ENCODE peak calls at places on chromosomes 5 and 9, in five cellular contexts. One of them, this sample, is unnamed.

GRCh38 chr9:74334308-74334707 is 162.8 kb upstream of the RORB start:
- DNase-seq in effector memory CD4-positive, alpha-beta T cell: no peak
- DNase-seq in HTR-8/SVneo: no peak
- DNase-seq in stimulated activated CD4-positive, alpha-beta T cell treated with anti-CD3 and anti-CD28 coated beads, Interleukin-2, amount 100 ng/mL, for 48 hours: no peak
- DNase-seq in Daoy: no peak
- DNase-seq in this sample: no peak

GRCh38 chr5:122392844-122393243 is 80.8 kb downstream of the SNCAIP start:
- DNase-seq in effector memory CD4-positive, alpha-beta T cell: no peak
- DNase-seq in HTR-8/SVneo: peak
- DNase-seq in stimulated activated CD4-positive, alpha-beta T cell treated with anti-CD3 and anti-CD28 coated beads, Interleukin-2, amount 100 ng/mL, for 48 hours: no peak
- DNase-seq in Daoy: no peak
- DNase-seq in this sample: no peak

GRCh38 chr5:45094876-45095275 is 286.1 kb downstream of the MRPS30 start:
- DNase-seq in effector memory CD4-positive, alpha-beta T cell: no peak
- DNase-seq in HTR-8/SVneo: no peak
- DNase-seq in stimulated activated CD4-positive, alpha-beta T cell treated with anti-CD3 and anti-CD28 coated beads, Interleukin-2, amount 100 ng/mL, for 48 hours: no peak
- DNase-seq in Daoy: no peak
- DNase-seq in this sample: no peak

GRCh38 chr9:77926314-77926959 is 105.2 kb downstream of the GNAQ start:
- DNase-seq in effector memory CD4-positive, alpha-beta T cell: no peak
- DNase-seq in HTR-8/SVneo: peak
- DNase-seq in stimulated activated CD4-positive, alpha-beta T cell treated with anti-CD3 and anti-CD28 coated beads, Interleukin-2, amount 100 ng/mL, for 48 hours: no peak
- DNase-seq in Daoy: peak
- DNase-seq in this sample: peak

GRCh38 chr5:7261049-7261448 is 134.9 kb upstream of the ADCY2 start:
- DNase-seq in effector memory CD4-positive, alpha-beta T cell: no peak
- DNase-seq in HTR-8/SVneo: peak
- DNase-seq in stimulated activated CD4-positive, alpha-beta T cell treated with anti-CD3 and anti-CD28 coated beads, Interleukin-2, amount 100 ng/mL, for 48 hours: no peak
- DNase-seq in Daoy: peak
- DNase-seq in this sample: peak

GRCh38 chr5:81371354-81371876 is 22.5 kb downstream of the ACOT12 start:
- DNase-seq in effector memory CD4-positive, alpha-beta T cell: no peak
- DNase-seq in HTR-8/SVneo: no peak
- DNase-seq in stimulated activated CD4-positive, alpha-beta T cell treated with anti-CD3 and anti-CD28 coated beads, Interleukin-2, amount 100 ng/mL, for 48 hours: no peak
- DNase-seq in Daoy: no peak
- DNase-seq in this sample: no peak

GRCh38 chr9:127166651-127167524 is 44.5 kb upstream of the ANGPTL2 start:
- DNase-seq in effector memory CD4-positive, alpha-beta T cell: no peak
- DNase-seq in HTR-8/SVneo: no peak
- DNase-seq in stimulated activated CD4-positive, alpha-beta T cell treated with anti-CD3 and anti-CD28 coated beads, Interleukin-2, amount 100 ng/mL, for 48 hours: no peak
- DNase-seq in Daoy: peak
- DNase-seq in this sample: peak

GRCh38 chr9:6852243-6852963 is 94.6 kb downstream of the KDM4C start:
- DNase-seq in effector memory CD4-positive, alpha-beta T cell: no peak
- DNase-seq in HTR-8/SVneo: peak
- DNase-seq in stimulated activated CD4-positive, alpha-beta T cell treated with anti-CD3 and anti-CD28 coated beads, Interleukin-2, amount 100 ng/mL, for 48 hours: no peak
- DNase-seq in Daoy: peak
- DNase-seq in this sample: peak

GRCh38 chr5:149060325-149060724 is 2.5 kb downstream of the SH3TC2 start:
- DNase-seq in effector memory CD4-positive, alpha-beta T cell: no peak
- DNase-seq in HTR-8/SVneo: no peak
- DNase-seq in stimulated activated CD4-positive, alpha-beta T cell treated with anti-CD3 and anti-CD28 coated beads, Interleukin-2, amount 100 ng/mL, for 48 hours: no peak
- DNase-seq in Daoy: no peak
- DNase-seq in this sample: peak

This sample was measured in A172.